ENCODE peak calls at places on chromosome 5, in four cellular contexts. M is hepatic stellate cell; X is astrocyte of the spinal cord; S is stimulated activated naive B cell treated with anti-CD40 and anti-IgM and Interleukin-4, amounts not matched to agents 10 μg/mL and 1 μg/mL and 100 μg/mL, for 72 hours. I is an unnamed sample.

GRCh38 chr5:140113699-140114263 is at the start of gene PURA:
- DNase-seq in M (peak), X (peak), S (peak), I (peak)

GRCh38 chr5:179301796-179302195 is 43.5 kb downstream of the ADAMTS2 start:
- DNase-seq in M (no peak), X (no peak), S (no peak), I (no peak)

GRCh38 chr5:120465281-120465961 is 1.3 kb downstream of the PRR16 start:
- DNase-seq in M (peak), X (peak), S (no peak), I (peak)

GRCh38 chr5:84378420-84378819 is 6.3 kb downstream of the EDIL3 start:
- DNase-seq in M (peak), X (peak), S (no peak), I (peak)

GRCh38 chr5:9562101-9562500 is 16.2 kb upstream of the SEMA5A start:
- DNase-seq in M (no peak), X (peak), S (no peak), I (peak)

GRCh38 chr5:154365823-154366222 is 80.0 kb upstream of the SAP30L start:
- DNase-seq in M (no peak), X (peak), S (no peak), I (no peak)

GRCh38 chr5:90932052-90932699 is 373.6 kb downstream of the ADGRV1 start:
- DNase-seq in M (peak), X (peak), S (no peak), I (peak)

GRCh38 chr5:41404757-41405156 is 105.6 kb downstream of the PLCXD3 start:
- DNase-seq in M (no peak), X (no peak), S (no peak), I (no peak)

GRCh38 chr5:61734966-61735365 is 402.9 kb downstream of the ZSWIM6 start:
- DNase-seq in M (no peak), X (no peak), S (no peak), I (no peak)

GRCh38 chr5:134714120-134714519 is 24.2 kb upstream of the CAMLG start:
- DNase-seq in M (no peak), X (no peak), S (no peak), I (peak)

GRCh38 chr5:177369050-177369912 is 11.6 kb downstream of the RGS14 start:
- DNase-seq in M (peak), X (no peak), S (no peak), I (peak)

GRCh38 chr5:134534058-134534725 is 8.7 kb downstream of the JADE2 start:
- DNase-seq in M (no peak), X (no peak), S (no peak), I (no peak)

GRCh38 chr5:50606179-50606578 is 60.3 kb upstream of the PARP8 start:
- DNase-seq in M (no peak), X (no peak), S (no peak), I (no peak)

GRCh38 chr5:168585119-168585912 is 6.1 kb upstream of the PANK3 start:
- DNase-seq in M (no peak), X (no peak), S (no peak), I (no peak)

GRCh38 chr5:163963881-163964280 is 458.5 kb downstream of the MAT2B start:
- DNase-seq in M (no peak), X (no peak), S (no peak), I (peak)

GRCh38 chr5:175385691-175386360 is 58.2 kb downstream of the DRD1 start:
- DNase-seq in M (no peak), X (peak), S (no peak), I (no peak)